ENCODE peak calls at places on chromosome 2, in seven cellular contexts. O, S, Z, Q, E, D and A are unnamed samples.

GRCh38 chr2:1790473-1790872 is 46.2 kb upstream of the PXDN start:
- DNase-seq in O (no peak), S (no peak), Z (no peak), Q (no peak), E (no peak), D (no peak), A (no peak)

GRCh38 chr2:83823238-83823637 is 635.8 kb downstream of the SUCLG1 start:
- DNase-seq in O (no peak), S (no peak), Z (no peak), Q (no peak), E (no peak), D (no peak), A (no peak)

GRCh38 chr2:225002039-225002655 is 40.1 kb downstream of the DOCK10 start:
- DNase-seq in O (peak; percentile 61), S (peak; percentile 61), Z (peak; percentile 86), Q (no peak), E (peak; percentile 79), D (peak; percentile 88), A (peak; percentile 78)

GRCh38 chr2:121567957-121568409 is 37.3 kb downstream of the RNU4ATAC start:
- DNase-seq in O (peak; percentile 58), S (peak; percentile 2), Z (no peak), Q (no peak), E (no peak), D (no peak), A (no peak)

GRCh38 chr2:71884303-71885042 is 263.2 kb downstream of the CYP26B1 start:
- DNase-seq in O (peak; percentile 85), S (no peak), Z (no peak), Q (peak; percentile 50), E (peak; percentile 89), D (peak; percentile 92), A (peak; percentile 72)

GRCh38 chr2:155393406-155393805 is 694.9 kb downstream of the KCNJ3 start:
- DNase-seq in O (no peak), S (no peak), Z (no peak), Q (no peak), E (no peak), D (no peak), A (no peak)

GRCh38 chr2:240503375-240503774 is 54.4 kb downstream of the ANKMY1 start:
- DNase-seq in O (no peak), S (no peak), Z (no peak), Q (peak; percentile 56), E (no peak), D (no peak), A (no peak)

GRCh38 chr2:47230418-47230817 is 75.3 kb upstream of the STPG4 start:
- DNase-seq in O (no peak), S (no peak), Z (no peak), Q (peak; percentile 93), E (no peak), D (peak; percentile 89), A (peak; percentile 96)

GRCh38 chr2:191933307-191934105 is 86.6 kb upstream of the CAVIN2 start:
- DNase-seq in O (peak; percentile 17), S (no peak), Z (no peak), Q (no peak), E (no peak), D (peak; percentile 11), A (no peak)

GRCh38 chr2:196234672-196235071 is 63.3 kb upstream of the STK17B start:
- DNase-seq in O (peak; percentile 87), S (no peak), Z (no peak), Q (no peak), E (peak; percentile 30), D (peak; percentile 84), A (peak; percentile 84)

GRCh38 chr2:181675241-181675640 is 5.1 kb downstream of the NEUROD1 start:
- DNase-seq in O (no peak), S (no peak), Z (no peak), Q (no peak), E (no peak), D (no peak), A (no peak)

GRCh38 chr2:197219636-197220035 is 90.9 kb downstream of the ANKRD44 start:
- DNase-seq in O (no peak), S (no peak), Z (no peak), Q (no peak), E (no peak), D (peak; percentile 31), A (no peak)

GRCh38 chr2:143842836-143843235 is 677.1 kb downstream of the ZEB2 start:
- DNase-seq in O (no peak), S (no peak), Z (no peak), Q (no peak), E (no peak), D (no peak), A (peak; percentile 29)

GRCh38 chr2:47265158-47265557 is 110.0 kb upstream of the STPG4 start:
- DNase-seq in O (no peak), S (no peak), Z (no peak), Q (no peak), E (no peak), D (no peak), A (no peak)

GRCh38 chr2:1923557-1923956 is 179.2 kb upstream of the PXDN start:
- DNase-seq in O (no peak), S (no peak), Z (no peak), Q (peak; percentile 3), E (no peak), D (no peak), A (no peak)

GRCh38 chr2:9250498-9251153 is 44.0 kb downstream of the ASAP2 start:
- DNase-seq in O (no peak), S (peak; percentile 29), Z (no peak), Q (no peak), E (no peak), D (no peak), A (no peak)

GRCh38 chr2:204842731-204843490 is 297.6 kb downstream of the PARD3B start:
- DNase-seq in O (peak; percentile 79), S (no peak), Z (no peak), Q (no peak), E (peak; percentile 84), D (peak; percentile 93), A (peak; percentile 97)

GRCh38 chr2:64036343-64036742 is 17.1 kb upstream of the VPS54 start:
- DNase-seq in O (peak; percentile 59), S (no peak), Z (no peak), Q (no peak), E (peak; percentile 74), D (peak; percentile 73), A (peak; percentile 67)

GRCh38 chr2:72863046-72863445 is 24.2 kb upstream of the SPR start:
- DNase-seq in O (no peak), S (no peak), Z (no peak), Q (no peak), E (no peak), D (no peak), A (no peak)

GRCh38 chr2:81647715-81648114 is 1343.2 kb upstream of the LRRTM1 start:
- DNase-seq in O (no peak), S (no peak), Z (no peak), Q (no peak), E (no peak), D (no peak), A (no peak)

GRCh38 chr2:173553589-173553988 is 198.9 kb downstream of the CDCA7 start:
- DNase-seq in O (peak; percentile 40), S (peak; percentile 26), Z (no peak), Q (no peak), E (peak; percentile 33), D (no peak), A (peak; percentile 67)

GRCh38 chr2:111701798-111702118 is 182.2 kb downstream of the ANAPC1 start:
- DNase-seq in O (no peak), S (no peak), Z (no peak), Q (no peak), E (no peak), D (no peak), A (no peak)

GRCh38 chr2:102262218-102263129 is 48.9 kb upstream of the IL1RL1 start:
- DNase-seq in O (no peak), S (no peak), Z (no peak), Q (no peak), E (no peak), D (peak; percentile 72), A (peak; percentile 71)

GRCh38 chr2:85537600-85538506 is 1.1 kb upstream of the MAT2A start:
- DNase-seq in O (peak; percentile 12), S (peak; percentile 58), Z (peak; percentile 67), Q (peak; percentile 81), E (peak; percentile 31), D (peak; percentile 38), A (peak; percentile 36)
- TF ChIP-seq CTCF in O (peak; percentile 49), S (no peak), Z (peak; percentile 42), Q (no peak), E (no peak), D (no peak), A (no peak)

GRCh38 chr2:106863387-106863786 is 22.6 kb downstream of the ST6GAL2 start:
- DNase-seq in O (no peak), S (no peak), Z (no peak), Q (no peak), E (peak; percentile 60), D (no peak), A (no peak)
- TF ChIP-seq CTCF in O (peak; percentile 55), S (no peak), Z (peak; percentile 38), Q (no peak), E (peak; percentile 79), D (peak; percentile 15), A (peak; percentile 33)

DNA sequence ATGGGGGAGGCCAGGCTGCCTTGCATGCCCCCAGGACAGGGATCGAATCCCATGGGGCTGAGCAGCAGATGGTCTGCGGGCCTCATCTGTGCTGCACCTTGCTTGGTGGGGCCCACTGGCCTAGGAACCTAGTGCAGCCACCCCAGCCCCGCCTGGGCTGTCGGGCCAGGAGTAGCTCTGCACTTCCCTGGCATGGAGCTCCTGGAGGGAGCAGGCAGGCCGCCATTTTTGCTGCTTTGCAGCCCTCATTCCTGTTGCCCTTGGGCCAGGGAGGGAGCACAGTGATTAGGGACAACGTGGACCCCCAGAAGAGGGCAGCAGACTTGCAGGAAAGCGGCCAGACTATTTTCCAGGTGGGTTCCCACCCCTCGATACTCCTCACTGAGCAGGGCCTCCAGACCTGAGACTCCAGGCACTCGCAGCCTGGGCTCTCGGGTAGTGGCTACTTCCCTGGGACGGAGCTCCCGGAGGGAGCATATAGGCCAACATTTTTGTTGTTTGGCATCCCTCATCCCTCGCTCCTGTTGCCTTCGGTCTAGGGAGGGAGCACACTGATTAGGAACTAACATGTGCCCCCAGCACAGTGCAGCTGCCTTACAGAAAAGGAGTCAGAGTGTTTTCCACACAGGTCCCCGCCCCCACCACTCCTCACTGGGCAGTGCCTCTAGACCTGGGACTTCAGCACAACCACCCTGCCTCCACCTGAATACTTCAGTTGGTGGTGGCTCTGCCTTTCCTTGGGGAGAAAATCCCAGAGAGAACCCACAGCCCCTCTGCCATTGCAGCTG is 99.5 kb downstream of the MAIP1 start:
- DNase-seq in O (no peak), S (no peak), Z (no peak), Q (no peak), E (no peak), D (no peak), A (no peak)
- TF ChIP-seq CTCF in O (peak; percentile 51), S (no peak), Z (peak; percentile 18), Q (no peak), E (peak; percentile 25), D (no peak), A (no peak)

GRCh38 chr2:24424387-24424786 is 64.1 kb upstream of the ITSN2 start:
- DNase-seq in O (no peak), S (no peak), Z (no peak), Q (no peak), E (no peak), D (no peak), A (no peak)

GRCh38 chr2:24423095-24423494 is 62.8 kb upstream of the ITSN2 start:
- DNase-seq in O (no peak), S (no peak), Z (no peak), Q (no peak), E (no peak), D (no peak), A (no peak)

GRCh38 chr2:24418166-24418843 is 58.0 kb upstream of the ITSN2 start:
- DNase-seq in O (no peak), S (no peak), Z (no peak), Q (no peak), E (no peak), D (no peak), A (no peak)

GRCh38 chr2:24420373-24420772 is 60.0 kb upstream of the ITSN2 start:
- DNase-seq in O (no peak), S (no peak), Z (no peak), Q (no peak), E (no peak), D (no peak), A (no peak)

GRCh38 chr2:24421668-24422067 is 61.3 kb upstream of the ITSN2 start:
- DNase-seq in O (peak; percentile 62), S (peak; percentile 55), Z (peak; percentile 53), Q (no peak), E (peak; percentile 73), D (peak; percentile 72), A (peak; percentile 29)
- TF ChIP-seq CTCF in O (peak; percentile 71), S (peak; percentile 37), Z (peak; percentile 76), Q (no peak), E (peak; percentile 82), D (peak; percentile 66), A (peak; percentile 59)